ENCODE peak calls at places on chromosomes 13 and 19, in seven cellular contexts. E is HCT116, T is nephron progenitor cell, C is breast epithelium, P is WERI-Rb-1, M is B cell, A is AG04450. W is an unnamed sample.

GRCh38 chr19:7533281-7533819 is 2.2 kb upstream of the PNPLA6 start:
- DNase-seq in A (no peak), E (no peak), C (no peak), M (no peak), P (no peak), T (no peak), W (peak)

GRCh38 chr13:69551193-69551592 is 556.4 kb upstream of the ATXN8OS start:
- DNase-seq in T (no peak), E (no peak), C (no peak), M (no peak), A (no peak), P (no peak), W (no peak)

GRCh38 chr13:32228330-32229041 is 86.7 kb downstream of the ZAR1L start:
- DNase-seq in A (peak), P (peak), T (no peak), E (peak), C (no peak), M (no peak), W (no peak)

GRCh38 chr13:34411177-34411576 is 530.9 kb upstream of the NBEA start:
- DNase-seq in C (no peak), A (no peak), T (no peak), M (no peak), E (no peak), P (no peak), W (no peak)

GRCh38 chr13:51249767-51250741 is 27.9 kb downstream of the FAM124A start:
- DNase-seq in C (no peak), E (peak), P (no peak), T (no peak), M (no peak), A (no peak), W (no peak)

GRCh38 chr13:46403851-46404731 is 17.0 kb upstream of the RUBCNL start:
- DNase-seq in M (no peak), T (no peak), E (no peak), A (no peak), C (no peak), P (no peak), W (no peak)

GRCh38 chr19:17260842-17261325 is 3.7 kb downstream of the USHBP1 start:
- DNase-seq in C (peak), M (peak), A (no peak), E (peak), P (peak), T (peak), W (peak)

GRCh38 chr13:35722438-35723060 is 246.1 kb upstream of the MAB21L1 start:
- DNase-seq in T (no peak), P (no peak), E (no peak), A (no peak), C (no peak), M (no peak), W (no peak)

GRCh38 chr13:79385694-79386093 is 20.4 kb downstream of the RBM26 start:
- DNase-seq in M (no peak), C (no peak), P (no peak), A (no peak), T (no peak), E (no peak), W (no peak)

GRCh38 chr19:17405250-17406038 is at the start of gene BST2:
- DNase-seq in T (no peak), P (no peak), C (no peak), A (no peak), M (peak), E (no peak), W (no peak)

DNA sequence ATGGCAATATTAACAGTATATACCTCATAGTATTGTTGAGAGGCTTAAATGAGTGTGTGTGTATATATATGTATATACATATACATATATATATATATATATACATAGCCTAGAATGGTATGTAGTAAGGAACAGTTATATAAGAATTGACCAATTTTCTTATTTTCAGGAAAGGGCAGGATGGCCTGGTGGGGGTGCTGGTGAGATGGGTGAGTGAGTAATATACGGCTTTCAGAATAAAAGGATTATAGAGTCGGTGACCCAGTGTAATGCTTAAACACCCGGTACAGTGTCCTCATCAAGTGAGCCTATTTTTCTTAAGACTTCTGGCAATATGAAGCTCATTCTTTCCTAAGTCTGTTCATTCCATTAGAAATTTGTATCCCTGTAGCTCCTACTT is 11.7 kb upstream of the FAM216B start:
- DNase-seq in E (no peak), M (no peak), A (no peak), P (peak), C (no peak), T (no peak), W (no peak)
- TF ChIP-seq CTCF in E (peak), M (no peak), A (no peak), P (no peak), C (no peak), T (no peak), W (no peak)

GRCh38 chr19:53308339-53308811 is 25.2 kb upstream of the ZNF845 start:
- DNase-seq in C (no peak), M (no peak), A (no peak), E (no peak), P (peak), T (no peak), W (peak)
- TF ChIP-seq CTCF in C (no peak), M (no peak), A (peak), E (no peak), P (peak), T (peak), W (peak)

GRCh38 chr19:37172368-37173366 is at the start of gene ZNF585A:
- DNase-seq in M (peak), P (peak), T (peak), C (peak), E (peak), A (peak), W (peak)
- TF ChIP-seq CTCF in M (peak), P (peak), T (no peak), C (no peak), E (peak), A (peak), W (no peak)

DNA sequence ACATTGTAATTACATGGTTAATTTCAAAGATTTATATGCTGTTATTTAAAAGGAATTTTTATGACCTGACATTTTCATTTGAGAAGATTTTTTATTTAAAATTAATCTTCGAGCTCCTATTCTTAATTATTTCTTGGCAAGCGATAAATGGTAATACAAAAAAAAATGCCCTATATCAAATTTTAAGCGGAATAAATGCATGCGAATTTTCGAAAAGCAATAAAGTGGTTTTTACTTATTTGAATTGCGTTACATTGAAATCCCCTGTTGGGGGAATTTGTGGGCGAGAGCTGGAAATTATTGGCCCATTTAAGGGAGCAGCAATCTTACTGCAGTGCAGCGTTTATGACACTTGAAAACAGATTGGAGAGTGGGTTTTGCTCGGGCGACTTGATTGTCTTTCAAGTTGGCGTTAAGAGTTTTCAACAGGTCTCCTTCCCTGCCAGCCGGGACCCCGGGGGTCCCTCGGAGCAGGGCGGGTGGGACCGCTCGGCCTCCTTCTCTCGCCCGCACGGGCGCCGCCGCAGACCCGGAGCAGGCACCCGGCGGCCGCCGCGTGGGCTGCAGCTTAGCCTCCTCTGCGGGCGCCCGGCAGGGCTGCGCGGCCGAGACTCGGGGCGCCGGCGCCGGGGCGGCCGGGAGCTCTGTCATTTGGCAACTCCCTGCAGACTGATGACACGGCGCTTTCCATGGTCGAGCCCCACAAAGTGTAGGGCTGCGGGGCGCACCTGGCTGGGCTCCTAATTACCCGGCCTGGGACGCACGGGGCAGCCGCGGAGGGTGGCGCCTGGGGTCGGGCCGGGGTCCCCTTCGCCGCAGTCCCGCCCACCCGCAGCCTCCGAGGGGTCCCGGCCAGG is 255.1 kb upstream of the SOX21 start:
- DNase-seq in P (peak), E (no peak), A (no peak), M (no peak), C (no peak), T (peak), W (peak)
- TF ChIP-seq CTCF in P (no peak), E (no peak), A (no peak), M (no peak), C (no peak), T (no peak), W (no peak)

GRCh38 chr13:49874430-49874829 is 61.7 kb downstream of the SPRYD7 start:
- DNase-seq in M (no peak), T (no peak), P (no peak), C (no peak), E (no peak), A (no peak), W (no peak)

GRCh38 chr13:49867834-49868233 is 68.3 kb downstream of the SPRYD7 start:
- DNase-seq in P (no peak), E (no peak), T (no peak), A (no peak), M (no peak), C (no peak), W (no peak)

GRCh38 chr13:49865174-49865573 is 71.0 kb downstream of the SPRYD7 start:
- DNase-seq in C (no peak), E (no peak), P (no peak), T (no peak), M (no peak), A (no peak), W (no peak)

DNA sequence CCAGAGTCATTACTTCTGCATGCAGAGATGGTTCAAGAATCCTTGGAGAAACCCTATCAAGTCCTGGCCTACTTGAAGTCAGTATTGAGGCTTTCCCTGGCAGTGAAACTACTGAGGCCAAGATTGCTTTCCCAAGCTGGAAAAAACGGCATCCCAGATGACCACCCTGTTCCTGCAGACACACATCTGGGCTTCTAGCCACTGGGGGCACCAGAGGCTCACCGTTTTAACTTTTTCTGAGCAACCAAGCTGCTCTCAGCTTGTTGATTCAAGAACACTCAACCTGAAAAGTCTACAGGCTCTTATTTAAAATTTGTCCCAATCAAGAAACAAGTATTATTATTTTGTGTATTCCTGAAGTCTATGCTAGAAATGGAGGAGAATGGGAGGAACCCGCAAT is 66.6 kb downstream of the SPRYD7 start:
- DNase-seq in T (no peak), A (no peak), M (no peak), E (no peak), C (no peak), P (peak), W (no peak)
- TF ChIP-seq CTCF in T (peak), A (peak), M (no peak), E (peak), C (no peak), P (peak), W (no peak)

GRCh38 chr13:90453342-90453741 is 894.1 kb upstream of the MIR17HG start:
- DNase-seq in T (no peak), C (no peak), M (no peak), P (no peak), A (no peak), E (no peak), W (no peak)

GRCh38 chr13:90454002-90454636 is 893.4 kb upstream of the MIR17HG start:
- DNase-seq in M (no peak), C (no peak), E (no peak), P (no peak), T (no peak), A (no peak), W (no peak)

GRCh38 chr13:90461398-90461797 is 886.1 kb upstream of the MIR17HG start:
- DNase-seq in E (no peak), M (no peak), A (no peak), T (no peak), P (no peak), C (no peak), W (no peak)

DNA sequence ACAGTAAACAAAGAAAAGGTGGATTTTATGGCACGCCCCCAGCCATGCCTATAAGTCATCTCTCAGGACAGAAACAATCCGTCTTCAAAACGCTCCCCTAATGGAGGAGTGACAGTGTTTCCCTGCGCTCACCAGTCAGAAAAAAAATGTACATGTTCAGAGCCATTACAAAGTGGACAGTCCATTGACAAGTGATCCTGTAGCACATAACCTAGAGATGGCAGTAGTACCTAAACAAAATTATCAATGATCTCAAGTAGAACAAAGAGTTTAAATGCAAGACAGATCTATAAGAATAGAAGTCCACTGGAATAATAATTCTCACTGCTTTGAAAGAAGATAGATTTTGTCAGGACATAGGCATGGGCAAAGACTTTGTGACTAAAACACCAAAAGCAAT is 891.6 kb upstream of the MIR17HG start:
- DNase-seq in M (no peak), T (no peak), E (no peak), P (no peak), C (no peak), A (no peak), W (no peak)
- TF ChIP-seq CTCF in M (no peak), T (no peak), E (no peak), P (no peak), C (no peak), A (no peak), W (no peak)

W was measured in glutamatergic neuron.